ENCODE peak calls at places on chromosomes 7 and 10, in nine cellular contexts. Z is activated CD4-positive, alpha-beta T cell treated with anti-CD3 and anti-CD28 coated beads, Interleukin-2, amount 10 ng/mL, durations not matched to agents 7 days and 5 days; X is T-helper 2 cell; S is ELR; L is NCI-H510A; D is osteocyte; M is kidney glomerular epithelial cell; J is stimulated activated CD4-positive, alpha-beta T cell treated with anti-CD3 and anti-CD28 coated beads, TNF-alpha, amount 100 ng/mL, for 24 hours; U is left cardiac atrium. G is an unnamed sample.

GRCh38 chr7:80018941-80019808 is 115.5 kb upstream of the GNAI1 start:
- DNase-seq in S (peak), X (no peak), D (no peak), L (no peak), J (peak), M (peak), Z (peak), U (peak), G (no peak)

GRCh38 chr10:14782691-14783363 is 8.1 kb upstream of the FAM107B start:
- DNase-seq in Z (no peak), L (no peak), D (no peak), M (no peak), X (no peak), U (no peak), J (peak), S (peak), G (no peak)

GRCh38 chr7:99248391-99249067 is 24.1 kb upstream of the MYH16 start:
- DNase-seq in M (no peak), X (no peak), S (no peak), Z (no peak), U (no peak), J (no peak), D (no peak), L (no peak), G (no peak)

GRCh38 chr7:18547509-18548187 is 52.1 kb downstream of the HDAC9 start:
- DNase-seq in Z (no peak), M (no peak), X (no peak), U (no peak), J (no peak), L (no peak), S (no peak), D (no peak), G (no peak)

GRCh38 chr10:131402771-131403723 is 91.5 kb upstream of the TCERG1L start:
- DNase-seq in J (no peak), S (no peak), U (no peak), X (no peak), D (no peak), Z (no peak), L (no peak), M (no peak), G (no peak)

GRCh38 chr10:69439813-69440506 is 11.3 kb upstream of the TSPAN15 start:
- DNase-seq in M (no peak), U (no peak), S (peak), J (no peak), D (no peak), Z (no peak), X (no peak), L (peak), G (no peak)

GRCh38 chr7:147070886-147071285 is 954.3 kb downstream of the CNTNAP2 start:
- DNase-seq in D (no peak), M (no peak), X (no peak), L (no peak), Z (no peak), S (no peak), J (no peak), U (no peak), G (no peak)

GRCh38 chr7:27802977-27803376 is 63.0 kb downstream of the TAX1BP1 start:
- DNase-seq in J (no peak), S (no peak), Z (no peak), M (no peak), X (no peak), L (no peak), D (no peak), U (no peak), G (no peak)

GRCh38 chr7:73367006-73367405 is 39.0 kb downstream of the FKBP6 start:
- DNase-seq in Z (no peak), J (no peak), D (no peak), M (no peak), L (no peak), S (no peak), X (no peak), U (no peak), G (no peak)